ENCODE peak calls at places on chromosome 12, in six cellular contexts. H is IMR-90, K is fibroblast of lung, Y is fibroblast of the aortic adventitia, W is brain microvascular endothelial cell, A is endothelial cell of umbilical vein. U is an unnamed sample.

GRCh38 chr12:65195387-65196055 is 26.1 kb downstream of the LEMD3 start:
- DNase-seq in W (no peak), K (no peak), H (no peak), A (no peak), Y (no peak), U (no peak)

GRCh38 chr12:33795536-33795935 is 226.8 kb upstream of the ALG10 start:
- DNase-seq in H (no peak), Y (no peak), A (no peak), W (no peak), K (no peak), U (no peak)

GRCh38 chr12:64572241-64572640 is 38.1 kb upstream of the RASSF3 start:
- DNase-seq in K (no peak), H (no peak), Y (no peak), A (no peak), W (no peak), U (no peak)

GRCh38 chr12:96466939-96467751 is 22.2 kb upstream of the CFAP54 start:
- DNase-seq in H (peak), K (no peak), W (peak), Y (peak), A (peak), U (no peak)

GRCh38 chr12:5039815-5040214 is 3.9 kb upstream of the KCNA5 start:
- DNase-seq in H (no peak), W (no peak), A (no peak), Y (no peak), K (no peak), U (no peak)

GRCh38 chr12:130202201-130202600 is 39.9 kb downstream of the FZD10 start:
- DNase-seq in H (no peak), A (no peak), Y (no peak), W (no peak), K (no peak), U (no peak)

GRCh38 chr12:58741226-58741625 is 179.1 kb downstream of the LRIG3 start:
- DNase-seq in H (no peak), K (no peak), W (no peak), Y (no peak), A (no peak), U (no peak)

GRCh38 chr12:5435161-5435560 is 3.3 kb downstream of the NTF3 start:
- DNase-seq in K (no peak), A (no peak), H (no peak), W (no peak), Y (no peak), U (no peak)

GRCh38 chr12:118575730-118576129 is 199.4 kb downstream of the SUDS3 start:
- DNase-seq in H (no peak), W (no peak), Y (no peak), A (no peak), K (no peak), U (no peak)

GRCh38 chr12:52144512-52145227 is 47.1 kb downstream of the KRT80 start:
- DNase-seq in H (no peak), A (no peak), W (no peak), Y (no peak), K (no peak), U (no peak)

GRCh38 chr12:23954332-23954731 is 4.9 kb upstream of the SOX5 start:
- DNase-seq in A (no peak), H (peak), Y (peak), K (peak), W (peak), U (peak)

GRCh38 chr12:23950011-23950774 is 723 bp upstream of the SOX5 start:
- DNase-seq in Y (peak), W (peak), H (peak), K (no peak), A (peak), U (peak)

GRCh38 chr12:23949212-23950010 is at the start of gene SOX5:
- DNase-seq in Y (peak), H (peak), K (peak), W (peak), A (peak), U (peak)

GRCh38 chr12:23952071-23952470 is 2.6 kb upstream of the SOX5 start:
- DNase-seq in Y (no peak), A (no peak), H (no peak), W (no peak), K (no peak), U (no peak)

DNA sequence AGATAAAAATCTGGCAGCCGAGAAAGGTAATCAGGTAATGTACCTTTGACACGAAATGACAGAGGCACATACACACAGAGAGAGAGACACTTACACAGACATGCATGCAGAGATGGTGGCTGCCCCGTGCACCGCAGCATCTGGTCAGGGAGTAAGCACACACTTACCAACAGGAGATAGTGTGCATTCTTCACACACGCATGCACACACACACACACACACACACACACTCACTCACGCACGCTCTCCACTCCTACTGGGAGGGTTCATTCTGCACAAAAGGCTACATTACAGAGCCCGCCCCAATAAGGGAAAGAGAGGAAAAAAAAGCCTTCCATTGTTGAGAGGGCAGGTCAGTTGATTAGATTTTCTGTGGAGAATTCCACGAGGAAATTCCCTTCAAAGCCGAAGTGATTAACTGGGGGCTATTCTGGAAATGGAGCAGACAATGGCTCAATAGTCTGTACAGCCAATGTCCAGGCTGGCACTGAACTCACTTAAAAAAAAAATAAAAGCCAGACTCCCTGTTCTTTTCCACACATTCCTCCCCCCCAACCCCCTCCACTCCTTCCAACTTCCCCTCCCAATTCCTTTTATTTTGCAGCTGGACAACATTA is 1.4 kb upstream of the SOX5 start:
- DNase-seq in A (peak), Y (peak), W (peak), K (peak), H (peak), U (peak)
- H3K4me3 ChIP-seq in A (peak), Y (peak), W (peak), K (peak), H (peak), U (peak)

GRCh38 chr12:117361312-117361670 is at the start of gene NOS1:
- DNase-seq in W (no peak), K (no peak), H (no peak), Y (no peak), A (no peak), U (no peak)
- H3K4me3 ChIP-seq in W (no peak), K (no peak), H (no peak), Y (no peak), A (no peak), U (peak)

GRCh38 chr12:110948041-110948440 is 27.7 kb upstream of the MYL2 start:
- DNase-seq in Y (no peak), K (no peak), H (no peak), A (no peak), W (no peak), U (no peak)
- H3K4me3 ChIP-seq in Y (no peak), K (no peak), H (no peak), A (no peak), W (no peak), U (no peak)

DNA sequence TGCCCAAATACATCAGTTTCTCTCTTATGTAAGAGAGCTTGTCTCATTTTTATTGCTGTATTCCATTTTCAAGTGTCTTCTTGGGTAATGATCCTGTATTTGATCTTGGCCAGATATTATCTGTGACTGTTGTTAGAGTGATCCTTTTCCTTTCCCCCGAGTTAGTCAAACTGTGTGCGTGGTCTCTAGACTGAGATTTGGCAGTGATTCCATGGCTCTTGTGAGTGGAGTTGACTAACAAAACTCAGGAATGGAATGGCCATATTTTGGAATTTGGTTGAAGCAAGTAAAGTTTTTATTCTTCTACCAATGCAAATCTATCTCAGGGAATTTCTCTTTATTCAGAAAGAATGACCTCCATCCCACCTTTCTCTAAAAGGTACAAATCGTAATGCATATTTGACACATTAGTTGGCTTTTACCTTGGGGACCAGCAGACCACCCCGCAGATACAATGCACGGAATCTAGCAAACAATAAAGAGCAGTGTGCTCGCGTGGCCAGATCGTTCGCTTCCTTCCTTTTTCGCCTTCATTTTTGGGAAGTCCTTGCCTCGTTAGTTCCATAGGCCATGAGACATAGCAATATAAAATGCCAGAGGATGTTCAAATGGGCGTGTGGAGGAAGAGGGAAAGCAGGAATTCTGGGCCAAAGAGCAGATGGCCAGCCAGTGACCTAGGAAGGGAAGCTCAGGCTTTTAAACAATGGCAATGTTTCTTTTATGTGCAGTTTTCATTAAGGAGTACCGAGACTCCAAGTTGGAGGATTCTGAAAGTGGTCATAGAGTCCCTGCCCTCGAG is 24.4 kb downstream of the ETV6 start:
- DNase-seq in A (peak), W (no peak), K (no peak), Y (peak), H (peak), U (no peak)
- H3K4me3 ChIP-seq in A (peak), W (no peak), K (no peak), Y (no peak), H (no peak), U (no peak)

GRCh38 chr12:53588155-53588554 is 38.0 kb downstream of the ATF7 start:
- DNase-seq in A (no peak), H (no peak), Y (no peak), W (no peak), K (no peak), U (no peak)

GRCh38 chr12:53589915-53590314 is 36.3 kb downstream of the ATF7 start:
- DNase-seq in H (no peak), Y (no peak), K (no peak), W (no peak), A (no peak), U (no peak)

GRCh38 chr12:53586745-53587144 is 39.4 kb downstream of the ATF7 start:
- DNase-seq in W (no peak), Y (no peak), H (peak), A (no peak), K (no peak), U (no peak)

GRCh38 chr12:53589423-53589822 is 36.8 kb downstream of the ATF7 start:
- DNase-seq in Y (no peak), H (no peak), W (no peak), A (no peak), K (no peak), U (no peak)

GRCh38 chr12:53585726-53586125 is 40.5 kb downstream of the ATF7 start:
- DNase-seq in Y (no peak), H (no peak), A (no peak), W (no peak), K (no peak), U (no peak)
- H3K4me3 ChIP-seq in Y (no peak), H (no peak), A (no peak), W (no peak), K (no peak), U (no peak)

DNA sequence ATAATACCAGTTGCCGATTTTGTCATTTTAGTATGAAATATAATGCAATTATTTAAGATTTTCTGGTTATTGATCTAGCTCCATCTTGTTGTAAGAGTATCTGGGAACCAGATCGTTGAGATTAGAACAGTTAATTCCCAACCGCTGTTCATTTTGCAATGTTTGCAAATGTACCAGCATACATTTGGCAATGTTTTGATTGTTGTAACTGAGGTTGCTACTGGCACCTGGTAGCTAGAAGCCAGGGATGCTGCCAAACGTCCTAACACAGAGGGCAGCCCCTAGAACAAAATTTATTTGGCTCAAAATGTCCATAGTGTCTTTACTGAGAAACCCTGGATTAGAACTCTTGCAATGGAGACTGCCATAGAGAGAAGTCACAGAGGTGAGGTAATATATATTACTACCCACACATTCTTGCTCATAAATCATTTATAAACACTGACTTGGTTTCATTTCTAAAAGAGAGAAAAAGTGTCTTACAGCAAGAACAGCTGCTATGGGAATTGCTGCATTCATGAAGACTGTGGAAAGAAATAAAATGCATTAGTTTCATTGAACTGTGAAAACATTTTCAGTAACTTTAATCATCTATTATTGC is 46.3 kb downstream of the ABCC9 start:
- DNase-seq in K (peak), W (no peak), H (peak), Y (peak), A (no peak), U (no peak)
- H3K4me3 ChIP-seq in K (no peak), W (no peak), H (no peak), Y (no peak), A (no peak), U (no peak)